ENCODE peak calls at places on chromosome 4, in four cellular contexts. Z is HL-60, D is K562, Y is GM12878. A is an unnamed sample.

GRCh38 chr4:153126137-153126536 is 78.1 kb upstream of the TRIM2 start:
- DNase-seq in Z (no peak), D (no peak), Y (no peak), A (no peak)

GRCh38 chr4:153822316-153822715 is 33.4 kb upstream of the SFRP2 start:
- DNase-seq in Z (no peak), D (no peak), Y (no peak), A (no peak)

GRCh38 chr4:63607186-63607872 is 801.9 kb downstream of the TECRL start:
- DNase-seq in Z (no peak), D (no peak), Y (no peak), A (no peak)

GRCh38 chr4:4269326-4269725 is 20.6 kb downstream of the LYAR start:
- DNase-seq in Z (no peak), D (no peak), Y (no peak), A (no peak)

GRCh38 chr4:105145059-105145912 is 1.4 kb upstream of the TET2 start:
- DNase-seq in Z (peak; percentile 90), D (no peak), Y (no peak), A (no peak)

GRCh38 chr4:10612476-10612875 is 72.1 kb downstream of the CLNK start:
- DNase-seq in Z (no peak), D (no peak), Y (no peak), A (no peak)

GRCh38 chr4:172996571-172997216 is 171.9 kb upstream of the GALNT7 start:
- DNase-seq in Z (no peak), D (no peak), Y (no peak), A (no peak)

GRCh38 chr4:112633477-112634235 is 3.1 kb downstream of the ZGRF1 start:
- DNase-seq in Z (peak; percentile 12), D (no peak), Y (peak; percentile 17), A (no peak)

GRCh38 chr4:140109626-140110213 is 44.3 kb downstream of the MAML3 start:
- DNase-seq in Z (no peak), D (no peak), Y (no peak), A (no peak)

GRCh38 chr4:147175460-147176025 is 229.9 kb upstream of the TTC29 start:
- DNase-seq in Z (no peak), D (no peak), Y (no peak), A (no peak)

GRCh38 chr4:17272154-17272553 is 239.7 kb downstream of the QDPR start:
- DNase-seq in Z (no peak), D (peak; percentile 10), Y (no peak), A (no peak)

GRCh38 chr4:10677796-10678497 is 6.6 kb downstream of the CLNK start:
- DNase-seq in Z (no peak), D (no peak), Y (no peak), A (no peak)

GRCh38 chr4:185683896-185684295 is 128.1 kb downstream of the SORBS2 start:
- DNase-seq in Z (no peak), D (no peak), Y (no peak), A (no peak)

GRCh38 chr4:185839204-185839712 is 27.3 kb upstream of the SORBS2 start:
- DNase-seq in Z (no peak), D (no peak), Y (no peak), A (no peak)

GRCh38 chr4:112898357-112899141 is 150.9 kb upstream of the ANK2 start:
- DNase-seq in Z (no peak), D (no peak), Y (no peak), A (no peak)

GRCh38 chr4:83454626-83455025 is 997 bp downstream of the HELQ start:
- DNase-seq in Z (peak; percentile 13), D (no peak), Y (no peak), A (no peak)

GRCh38 chr4:6893449-6894085 is 16.1 kb upstream of the TBC1D14 start:
- DNase-seq in Z (no peak), D (no peak), Y (no peak), A (no peak)

GRCh38 chr4:10180927-10181744 is 64.5 kb upstream of the WDR1 start:
- DNase-seq in Z (peak; percentile 40), D (peak; percentile 91), Y (no peak), A (peak; percentile 17)

GRCh38 chr4:84470204-84470785 is 28.8 kb downstream of the NKX6-1 start:
- DNase-seq in Z (no peak), D (no peak), Y (no peak), A (no peak)

GRCh38 chr4:103915224-103915869 is 195.6 kb upstream of the TACR3 start:
- DNase-seq in Z (no peak), D (peak; percentile 8), Y (peak; percentile 16), A (no peak)

GRCh38 chr4:88230399-88230798 is 54.0 kb downstream of the PPM1K start:
- DNase-seq in Z (no peak), D (no peak), Y (no peak), A (no peak)
- TF ChIP-seq POLR2AphosphoS5 in Z (no peak), D (no peak), Y (no peak), A (no peak)

DNA sequence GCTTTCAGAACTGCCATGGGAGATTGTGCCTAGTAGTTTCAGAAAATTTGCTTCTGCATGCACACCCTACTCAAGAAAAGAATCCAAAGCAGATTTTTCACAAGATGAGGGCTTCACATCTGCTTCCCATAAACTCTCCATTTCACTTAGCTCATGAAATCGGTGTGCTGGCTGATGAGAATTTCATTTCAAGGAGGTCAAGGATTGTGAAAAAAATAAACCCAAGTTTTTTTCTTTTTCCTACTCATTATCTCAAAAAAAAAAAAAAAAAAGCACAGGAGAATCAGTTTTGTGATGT is 3.4 kb upstream of the ADH7 start:
- DNase-seq in Z (no peak), D (no peak), Y (no peak), A (no peak)
- TF ChIP-seq SPI1 in Z (no peak), D (no peak), Y (no peak), A (no peak)

DNA sequence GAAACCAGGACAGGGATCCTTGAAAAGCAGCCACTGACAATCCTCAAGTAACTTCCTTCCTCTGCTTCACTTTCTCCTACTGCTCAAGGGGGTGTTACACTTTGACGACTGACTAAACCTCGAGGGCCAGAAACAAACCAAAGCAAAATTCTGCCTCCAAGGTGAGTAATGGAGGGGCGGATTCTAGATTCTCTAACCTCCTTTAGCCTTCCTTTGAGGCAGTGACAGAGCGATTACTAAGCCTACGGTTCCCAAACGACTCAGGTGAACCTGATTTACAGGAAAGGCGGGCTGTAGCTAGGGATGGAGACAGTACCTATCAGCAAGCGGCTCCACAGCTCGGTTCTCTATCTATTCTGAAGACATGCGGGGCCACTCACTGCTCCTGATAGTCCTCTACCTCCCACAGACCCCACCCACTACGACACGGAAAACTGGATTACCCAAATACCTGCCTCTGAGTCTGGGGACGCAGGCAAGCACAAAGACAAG is 487 bp downstream of the TBCK start:
- DNase-seq in Z (no peak), D (peak; percentile 23), Y (no peak), A (peak; percentile 2)
- TF ChIP-seq POLR2AphosphoS5 in Z (no peak), D (no peak), Y (peak; percentile 1), A (no peak)

GRCh38 chr4:1003271-1004070 is 8.0 kb upstream of the FGFRL1 start:
- DNase-seq in Z (no peak), D (no peak), Y (no peak), A (no peak)
- TF ChIP-seq SPI1 in Z (no peak), D (no peak), Y (no peak), A (no peak)